ENCODE peak calls at places on chromosomes 7 and 10, in five cellular contexts. One of them, this sample, is unnamed.

GRCh38 chr10:47288236-47288635 is 11.8 kb upstream of the GDF10 start:
- DNase-seq in Calu3: no peak
- DNase-seq in activated CD8-positive, alpha-beta T cell treated with anti-CD3 and anti-CD28 coated beads for 36 hours: no peak
- DNase-seq in mucosa of descending colon: no peak
- DNase-seq in HCT116: no peak
- DNase-seq in this sample: no peak

GRCh38 chr10:88077977-88078376 is 214.6 kb downstream of the PTEN start:
- DNase-seq in Calu3: no peak
- DNase-seq in HCT116: no peak
- DNase-seq in activated CD8-positive, alpha-beta T cell treated with anti-CD3 and anti-CD28 coated beads for 36 hours: no peak
- DNase-seq in mucosa of descending colon: no peak
- DNase-seq in this sample: no peak

GRCh38 chr10:91434041-91434440 is 23.9 kb downstream of the HECTD2 start:
- DNase-seq in mucosa of descending colon: no peak
- DNase-seq in Calu3: no peak
- DNase-seq in HCT116: no peak
- DNase-seq in activated CD8-positive, alpha-beta T cell treated with anti-CD3 and anti-CD28 coated beads for 36 hours: no peak
- DNase-seq in this sample: no peak

GRCh38 chr7:153432056-153432455 is 620.1 kb upstream of the DPP6 start:
- DNase-seq in Calu3: no peak
- DNase-seq in HCT116: no peak
- DNase-seq in activated CD8-positive, alpha-beta T cell treated with anti-CD3 and anti-CD28 coated beads for 36 hours: no peak
- DNase-seq in mucosa of descending colon: no peak
- DNase-seq in this sample: no peak

GRCh38 chr10:71921319-71922027 is 42.7 kb upstream of the CHST3 start:
- DNase-seq in mucosa of descending colon: peak; percentile 48
- DNase-seq in activated CD8-positive, alpha-beta T cell treated with anti-CD3 and anti-CD28 coated beads for 36 hours: no peak
- DNase-seq in Calu3: peak; percentile 33
- DNase-seq in HCT116: no peak
- DNase-seq in this sample: no peak

GRCh38 chr7:90212149-90212495 is 582 bp downstream of the STEAP2 start:
- DNase-seq in Calu3: no peak
- DNase-seq in HCT116: no peak
- DNase-seq in mucosa of descending colon: no peak
- DNase-seq in activated CD8-positive, alpha-beta T cell treated with anti-CD3 and anti-CD28 coated beads for 36 hours: no peak
- DNase-seq in this sample: peak; percentile 16

GRCh38 chr10:14671383-14671782 is 103.3 kb downstream of the FAM107B start:
- DNase-seq in HCT116: no peak
- DNase-seq in mucosa of descending colon: peak; percentile 33
- DNase-seq in Calu3: no peak
- DNase-seq in activated CD8-positive, alpha-beta T cell treated with anti-CD3 and anti-CD28 coated beads for 36 hours: no peak
- DNase-seq in this sample: no peak

GRCh38 chr7:90999989-91000979 is 263.9 kb upstream of the FZD1 start:
- DNase-seq in HCT116: no peak
- DNase-seq in Calu3: no peak
- DNase-seq in activated CD8-positive, alpha-beta T cell treated with anti-CD3 and anti-CD28 coated beads for 36 hours: no peak
- DNase-seq in mucosa of descending colon: no peak
- DNase-seq in this sample: no peak

GRCh38 chr7:158587425-158588084 is at the start of gene PTPRN2:
- DNase-seq in activated CD8-positive, alpha-beta T cell treated with anti-CD3 and anti-CD28 coated beads for 36 hours: peak; percentile 55
- DNase-seq in mucosa of descending colon: peak; percentile 87
- DNase-seq in HCT116: no peak
- DNase-seq in Calu3: peak; percentile 76
- DNase-seq in this sample: peak; percentile 86

GRCh38 chr10:126892873-126893175 is 12.4 kb upstream of the DOCK1 start:
- DNase-seq in mucosa of descending colon: no peak
- DNase-seq in Calu3: no peak
- DNase-seq in activated CD8-positive, alpha-beta T cell treated with anti-CD3 and anti-CD28 coated beads for 36 hours: no peak
- DNase-seq in HCT116: no peak
- DNase-seq in this sample: no peak

GRCh38 chr10:110495731-110496552 is 1.8 kb upstream of the DUSP5 start:
- DNase-seq in activated CD8-positive, alpha-beta T cell treated with anti-CD3 and anti-CD28 coated beads for 36 hours: peak; percentile 84
- DNase-seq in Calu3: peak; percentile 48
- DNase-seq in mucosa of descending colon: peak; percentile 50
- DNase-seq in HCT116: no peak
- DNase-seq in this sample: peak; percentile 53

GRCh38 chr7:7585241-7585928 is 18.7 kb downstream of the MIOS start:
- DNase-seq in Calu3: no peak
- DNase-seq in HCT116: no peak
- DNase-seq in activated CD8-positive, alpha-beta T cell treated with anti-CD3 and anti-CD28 coated beads for 36 hours: no peak
- DNase-seq in mucosa of descending colon: no peak
- DNase-seq in this sample: no peak

GRCh38 chr10:98404571-98405396 is 10.2 kb downstream of the PYROXD2 start:
- DNase-seq in mucosa of descending colon: no peak
- DNase-seq in activated CD8-positive, alpha-beta T cell treated with anti-CD3 and anti-CD28 coated beads for 36 hours: peak; percentile 63
- DNase-seq in HCT116: no peak
- DNase-seq in Calu3: no peak
- DNase-seq in this sample: peak; percentile 71

GRCh38 chr10:811781-812180 is 119.7 kb downstream of the LARP4B start:
- DNase-seq in Calu3: no peak
- DNase-seq in activated CD8-positive, alpha-beta T cell treated with anti-CD3 and anti-CD28 coated beads for 36 hours: no peak
- DNase-seq in mucosa of descending colon: no peak
- DNase-seq in HCT116: no peak
- DNase-seq in this sample: no peak

GRCh38 chr10:811379-811778 is 120.1 kb downstream of the LARP4B start:
- DNase-seq in mucosa of descending colon: no peak
- DNase-seq in Calu3: no peak
- DNase-seq in activated CD8-positive, alpha-beta T cell treated with anti-CD3 and anti-CD28 coated beads for 36 hours: no peak
- DNase-seq in HCT116: no peak
- DNase-seq in this sample: no peak

GRCh38 chr10:809671-810350 is 120.3 kb upstream of the DIP2C start:
- DNase-seq in HCT116: no peak
- DNase-seq in mucosa of descending colon: no peak
- DNase-seq in activated CD8-positive, alpha-beta T cell treated with anti-CD3 and anti-CD28 coated beads for 36 hours: no peak
- DNase-seq in Calu3: no peak
- DNase-seq in this sample: no peak

GRCh38 chr10:812787-813186 is 118.7 kb downstream of the LARP4B start:
- DNase-seq in HCT116: no peak
- DNase-seq in Calu3: no peak
- DNase-seq in mucosa of descending colon: no peak
- DNase-seq in activated CD8-positive, alpha-beta T cell treated with anti-CD3 and anti-CD28 coated beads for 36 hours: no peak
- DNase-seq in this sample: no peak

GRCh38 chr10:810351-810846 is 120.9 kb upstream of the DIP2C start:
- DNase-seq in mucosa of descending colon: no peak
- DNase-seq in Calu3: no peak
- DNase-seq in HCT116: no peak
- DNase-seq in activated CD8-positive, alpha-beta T cell treated with anti-CD3 and anti-CD28 coated beads for 36 hours: no peak
- DNase-seq in this sample: no peak
- TF ChIP-seq CTCF in mucosa of descending colon: no peak
- TF ChIP-seq CTCF in Calu3: no peak
- TF ChIP-seq CTCF in HCT116: peak; percentile 26
- TF ChIP-seq CTCF in activated CD8-positive, alpha-beta T cell treated with anti-CD3 and anti-CD28 coated beads for 36 hours: no peak
- TF ChIP-seq CTCF in this sample: peak; percentile 54

GRCh38 chr10:100562806-100563293 is 27.1 kb downstream of the HIF1AN start:
- DNase-seq in mucosa of descending colon: no peak
- DNase-seq in Calu3: peak; percentile 20
- DNase-seq in activated CD8-positive, alpha-beta T cell treated with anti-CD3 and anti-CD28 coated beads for 36 hours: peak; percentile 24
- DNase-seq in HCT116: no peak
- DNase-seq in this sample: no peak
- TF ChIP-seq CTCF in mucosa of descending colon: no peak
- TF ChIP-seq CTCF in Calu3: no peak
- TF ChIP-seq CTCF in activated CD8-positive, alpha-beta T cell treated with anti-CD3 and anti-CD28 coated beads for 36 hours: no peak
- TF ChIP-seq CTCF in HCT116: peak; percentile 48
- TF ChIP-seq CTCF in this sample: peak; percentile 8

DNA sequence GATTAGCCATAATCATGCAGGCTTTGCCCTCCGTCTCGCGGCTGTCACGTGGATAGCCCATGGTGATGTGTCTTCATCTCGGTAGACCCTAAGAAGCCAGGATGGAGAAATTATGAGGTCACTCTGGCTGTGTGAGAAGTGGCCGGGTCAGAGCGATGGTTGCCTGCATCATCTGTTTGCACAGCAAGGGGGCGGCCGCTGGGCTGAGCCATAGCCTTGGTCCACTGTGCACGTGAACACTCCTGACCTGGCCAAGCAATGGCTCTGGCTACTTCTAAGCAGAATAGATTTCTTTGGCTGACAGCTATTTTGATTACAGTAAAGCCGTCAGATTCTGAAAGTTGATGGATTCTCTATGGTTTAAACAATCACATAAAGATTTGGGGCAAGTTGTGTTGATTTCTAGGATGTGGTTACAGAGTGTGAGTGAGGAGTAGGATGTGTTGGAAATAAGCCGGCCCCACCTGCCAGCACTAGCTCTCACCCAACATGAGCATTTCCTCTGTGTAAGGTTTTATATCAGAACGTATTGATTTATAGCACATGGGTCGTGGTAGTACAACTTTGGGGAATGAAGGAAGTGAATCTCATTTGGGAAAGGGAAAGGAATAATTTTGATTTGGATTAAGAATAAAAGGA is 214.4 kb upstream of the GPR26 start:
- DNase-seq in HCT116: no peak
- DNase-seq in mucosa of descending colon: no peak
- DNase-seq in activated CD8-positive, alpha-beta T cell treated with anti-CD3 and anti-CD28 coated beads for 36 hours: no peak
- DNase-seq in Calu3: peak; percentile 9
- DNase-seq in this sample: no peak
- TF ChIP-seq CTCF in HCT116: no peak
- TF ChIP-seq CTCF in mucosa of descending colon: no peak
- TF ChIP-seq CTCF in activated CD8-positive, alpha-beta T cell treated with anti-CD3 and anti-CD28 coated beads for 36 hours: no peak
- TF ChIP-seq CTCF in Calu3: no peak
- TF ChIP-seq CTCF in this sample: no peak

GRCh38 chr10:34260904-34261303 is 554.2 kb downstream of the PARD3 start:
- DNase-seq in activated CD8-positive, alpha-beta T cell treated with anti-CD3 and anti-CD28 coated beads for 36 hours: no peak
- DNase-seq in mucosa of descending colon: no peak
- DNase-seq in HCT116: no peak
- DNase-seq in Calu3: no peak
- DNase-seq in this sample: no peak

GRCh38 chr10:34262965-34263364 is 552.1 kb downstream of the PARD3 start:
- DNase-seq in Calu3: no peak
- DNase-seq in activated CD8-positive, alpha-beta T cell treated with anti-CD3 and anti-CD28 coated beads for 36 hours: no peak
- DNase-seq in mucosa of descending colon: no peak
- DNase-seq in HCT116: no peak
- DNase-seq in this sample: no peak
- TF ChIP-seq CTCF in Calu3: no peak
- TF ChIP-seq CTCF in activated CD8-positive, alpha-beta T cell treated with anti-CD3 and anti-CD28 coated beads for 36 hours: no peak
- TF ChIP-seq CTCF in mucosa of descending colon: no peak
- TF ChIP-seq CTCF in HCT116: peak; percentile 19
- TF ChIP-seq CTCF in this sample: no peak

GRCh38 chr7:104982308-104982755 is 31.7 kb upstream of the KMT2E start:
- DNase-seq in HCT116: no peak
- DNase-seq in mucosa of descending colon: no peak
- DNase-seq in Calu3: no peak
- DNase-seq in activated CD8-positive, alpha-beta T cell treated with anti-CD3 and anti-CD28 coated beads for 36 hours: no peak
- DNase-seq in this sample: no peak
- TF ChIP-seq CTCF in HCT116: no peak
- TF ChIP-seq CTCF in mucosa of descending colon: no peak
- TF ChIP-seq CTCF in Calu3: no peak
- TF ChIP-seq CTCF in activated CD8-positive, alpha-beta T cell treated with anti-CD3 and anti-CD28 coated beads for 36 hours: no peak
- TF ChIP-seq CTCF in this sample: no peak

GRCh38 chr7:4561775-4562174 is 120.3 kb upstream of the FOXK1 start:
- DNase-seq in Calu3: no peak
- DNase-seq in mucosa of descending colon: no peak
- DNase-seq in HCT116: peak; percentile 4
- DNase-seq in activated CD8-positive, alpha-beta T cell treated with anti-CD3 and anti-CD28 coated beads for 36 hours: no peak
- DNase-seq in this sample: no peak
- TF ChIP-seq CTCF in Calu3: no peak
- TF ChIP-seq CTCF in mucosa of descending colon: no peak
- TF ChIP-seq CTCF in HCT116: peak; percentile 30
- TF ChIP-seq CTCF in activated CD8-positive, alpha-beta T cell treated with anti-CD3 and anti-CD28 coated beads for 36 hours: no peak
- TF ChIP-seq CTCF in this sample: no peak

GRCh38 chr7:93176961-93177580 is 28.9 kb upstream of the SAMD9L start:
- DNase-seq in activated CD8-positive, alpha-beta T cell treated with anti-CD3 and anti-CD28 coated beads for 36 hours: no peak
- DNase-seq in HCT116: no peak
- DNase-seq in mucosa of descending colon: no peak
- DNase-seq in Calu3: no peak
- DNase-seq in this sample: no peak

GRCh38 chr7:93175219-93175618 is 27.0 kb upstream of the SAMD9L start:
- DNase-seq in mucosa of descending colon: no peak
- DNase-seq in activated CD8-positive, alpha-beta T cell treated with anti-CD3 and anti-CD28 coated beads for 36 hours: peak; percentile 3
- DNase-seq in HCT116: no peak
- DNase-seq in Calu3: no peak
- DNase-seq in this sample: no peak

GRCh38 chr7:93179173-93179572 is 31.0 kb upstream of the SAMD9L start:
- DNase-seq in activated CD8-positive, alpha-beta T cell treated with anti-CD3 and anti-CD28 coated beads for 36 hours: no peak
- DNase-seq in mucosa of descending colon: no peak
- DNase-seq in Calu3: no peak
- DNase-seq in HCT116: no peak
- DNase-seq in this sample: no peak

GRCh38 chr7:93172683-93173082 is 24.5 kb upstream of the SAMD9L start:
- DNase-seq in HCT116: no peak
- DNase-seq in activated CD8-positive, alpha-beta T cell treated with anti-CD3 and anti-CD28 coated beads for 36 hours: no peak
- DNase-seq in Calu3: no peak
- DNase-seq in mucosa of descending colon: no peak
- DNase-seq in this sample: no peak

DNA sequence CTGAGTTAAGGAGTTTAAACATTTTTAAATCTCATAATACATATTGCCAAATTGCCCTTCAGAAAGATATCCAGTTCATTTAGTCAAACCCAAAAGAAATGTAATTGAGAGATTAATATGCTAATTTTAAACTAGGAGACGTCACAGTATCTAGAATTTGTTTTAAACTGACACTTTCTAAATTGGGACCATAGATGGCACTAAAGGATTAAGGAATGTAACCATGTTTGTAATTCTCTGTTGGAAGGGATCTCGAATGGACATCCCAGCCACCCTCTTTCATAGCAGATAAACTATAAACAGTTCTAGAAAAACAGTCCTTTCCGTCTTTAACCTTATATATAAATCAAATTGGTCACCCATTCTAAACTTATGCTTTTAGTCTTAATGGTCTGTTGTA is 30.0 kb upstream of the SAMD9L start:
- DNase-seq in Calu3: no peak
- DNase-seq in activated CD8-positive, alpha-beta T cell treated with anti-CD3 and anti-CD28 coated beads for 36 hours: no peak
- DNase-seq in mucosa of descending colon: no peak
- DNase-seq in HCT116: no peak
- DNase-seq in this sample: no peak
- TF ChIP-seq CTCF in Calu3: no peak
- TF ChIP-seq CTCF in activated CD8-positive, alpha-beta T cell treated with anti-CD3 and anti-CD28 coated beads for 36 hours: peak; percentile 39
- TF ChIP-seq CTCF in mucosa of descending colon: no peak
- TF ChIP-seq CTCF in HCT116: peak; percentile 30
- TF ChIP-seq CTCF in this sample: no peak

GRCh38 chr7:71746004-71746403 is 614.1 kb downstream of the GALNT17 start:
- DNase-seq in mucosa of descending colon: no peak
- DNase-seq in Calu3: no peak
- DNase-seq in HCT116: no peak
- DNase-seq in activated CD8-positive, alpha-beta T cell treated with anti-CD3 and anti-CD28 coated beads for 36 hours: no peak
- DNase-seq in this sample: no peak
- TF ChIP-seq CTCF in mucosa of descending colon: no peak
- TF ChIP-seq CTCF in Calu3: no peak
- TF ChIP-seq CTCF in HCT116: no peak
- TF ChIP-seq CTCF in activated CD8-positive, alpha-beta T cell treated with anti-CD3 and anti-CD28 coated beads for 36 hours: no peak
- TF ChIP-seq CTCF in this sample: no peak

GRCh38 chr7:115704884-115705283 is 325.7 kb downstream of the TFEC start:
- DNase-seq in HCT116: no peak
- DNase-seq in activated CD8-positive, alpha-beta T cell treated with anti-CD3 and anti-CD28 coated beads for 36 hours: no peak
- DNase-seq in Calu3: no peak
- DNase-seq in mucosa of descending colon: no peak
- DNase-seq in this sample: no peak

GRCh38 chr7:115709664-115710063 is 320.9 kb downstream of the TFEC start:
- DNase-seq in Calu3: no peak
- DNase-seq in activated CD8-positive, alpha-beta T cell treated with anti-CD3 and anti-CD28 coated beads for 36 hours: no peak
- DNase-seq in mucosa of descending colon: no peak
- DNase-seq in HCT116: no peak
- DNase-seq in this sample: no peak

GRCh38 chr7:115707684-115708341 is 322.8 kb downstream of the TFEC start:
- DNase-seq in HCT116: no peak
- DNase-seq in mucosa of descending colon: no peak
- DNase-seq in activated CD8-positive, alpha-beta T cell treated with anti-CD3 and anti-CD28 coated beads for 36 hours: no peak
- DNase-seq in Calu3: no peak
- DNase-seq in this sample: no peak

GRCh38 chr7:115707236-115707635 is 323.3 kb downstream of the TFEC start:
- DNase-seq in Calu3: peak; percentile 72
- DNase-seq in activated CD8-positive, alpha-beta T cell treated with anti-CD3 and anti-CD28 coated beads for 36 hours: peak; percentile 6
- DNase-seq in mucosa of descending colon: no peak
- DNase-seq in HCT116: peak; percentile 66
- DNase-seq in this sample: peak; percentile 1
- TF ChIP-seq CTCF in Calu3: peak; percentile 66
- TF ChIP-seq CTCF in activated CD8-positive, alpha-beta T cell treated with anti-CD3 and anti-CD28 coated beads for 36 hours: no peak
- TF ChIP-seq CTCF in mucosa of descending colon: no peak
- TF ChIP-seq CTCF in HCT116: peak; percentile 68
- TF ChIP-seq CTCF in this sample: peak; percentile 23

This sample was measured in GM13977.